ENCODE peak calls at places on chromosomes 4 and X, in eight cellular contexts. P is left kidney, W is tibial artery, E is mammary epithelial cell, T is progenitor cell of endocrine pancreas, B is brain microvascular endothelial cell, Q is NCI-H1930, D is transverse colon. N is an unnamed sample.

GRCh38 chr4:41222259-41222658 is 7.9 kb upstream of the APBB2 start:
- DNase-seq in P (peak; percentile 35), W (no peak), E (no peak), T (no peak), B (no peak), Q (no peak), D (no peak), N (no peak)

GRCh38 chr4:132297346-132297745 is 851.7 kb upstream of the PCDH10 start:
- DNase-seq in P (peak; percentile 41), W (no peak), E (no peak), T (no peak), B (no peak), Q (no peak), D (no peak), N (no peak)

GRCh38 chr4:139916041-139916440 is 237.9 kb downstream of the MAML3 start:
- DNase-seq in P (no peak), W (no peak), E (no peak), T (no peak), B (no peak), Q (no peak), D (no peak), N (no peak)

GRCh38 chr4:55635760-55636621 is at the start of gene NMU:
- DNase-seq in P (peak; percentile 78), W (peak; percentile 63), E (peak; percentile 52), T (peak; percentile 42), B (no peak), Q (peak; percentile 62), D (peak; percentile 54), N (peak; percentile 72)

GRCh38 chrX:56382278-56382677 is 150.1 kb downstream of the KLF8 start:
- DNase-seq in P (no peak), W (no peak), E (no peak), T (no peak), B (no peak), Q (no peak), D (no peak), N (no peak)

GRCh38 chr4:74266081-74266480 is 42.2 kb upstream of the EPGN start:
- DNase-seq in P (no peak), W (no peak), E (no peak), T (no peak), B (no peak), Q (no peak), D (no peak), N (no peak)

GRCh38 chr4:181870326-181870725 is 372.9 kb upstream of the TENM3 start:
- DNase-seq in P (no peak), W (no peak), E (peak; percentile 42), T (no peak), B (no peak), Q (no peak), D (no peak), N (no peak)

GRCh38 chrX:9955506-9955905 is 11.7 kb upstream of the CLDN34 start:
- DNase-seq in P (no peak), W (no peak), E (no peak), T (no peak), B (peak; percentile 23), Q (no peak), D (no peak), N (no peak)

GRCh38 chr4:173169178-173169427 is 492 bp downstream of the GALNT7 start:
- DNase-seq in P (no peak), W (no peak), E (no peak), T (no peak), B (no peak), Q (no peak), D (no peak), N (no peak)

GRCh38 chr4:73918058-73918457 is 48.9 kb downstream of the CXCL1 start:
- DNase-seq in P (peak; percentile 5), W (no peak), E (no peak), T (no peak), B (no peak), Q (no peak), D (no peak), N (no peak)

GRCh38 chr4:2615821-2616220 is 79.4 kb downstream of the FAM193A start:
- DNase-seq in P (no peak), W (no peak), E (no peak), T (no peak), B (no peak), Q (no peak), D (no peak), N (no peak)

GRCh38 chr4:8076023-8076422 is 82.6 kb downstream of the ABLIM2 start:
- DNase-seq in P (no peak), W (no peak), E (no peak), T (no peak), B (no peak), Q (no peak), D (no peak), N (no peak)

GRCh38 chr4:81465668-81466357 is 5.9 kb downstream of the RASGEF1B start:
- DNase-seq in P (no peak), W (no peak), E (no peak), T (no peak), B (no peak), Q (peak; percentile 68), D (no peak), N (no peak)

GRCh38 chr4:130524057-130524456 is 1428.1 kb downstream of the C4orf33 start:
- DNase-seq in P (no peak), W (no peak), E (no peak), T (no peak), B (no peak), Q (no peak), D (no peak), N (no peak)

GRCh38 chrX:79524642-79525041 is 157.5 kb upstream of the ITM2A start:
- DNase-seq in P (no peak), W (no peak), E (peak; percentile 3), T (no peak), B (no peak), Q (no peak), D (no peak), N (no peak)

GRCh38 chrX:136662104-136662503 is 14.1 kb downstream of the CD40LG start:
- DNase-seq in P (no peak), W (no peak), E (no peak), T (no peak), B (no peak), Q (no peak), D (no peak), N (no peak)

GRCh38 chrX:121000589-121000988 is 15.0 kb upstream of the CT47A1 start:
- DNase-seq in P (peak; percentile 0), W (no peak), E (peak; percentile 33), T (no peak), B (no peak), Q (no peak), D (no peak), N (no peak)

GRCh38 chr4:35918491-35918977 is 325.8 kb downstream of the ARAP2 start:
- DNase-seq in P (no peak), W (no peak), E (no peak), T (no peak), B (no peak), Q (no peak), D (no peak), N (no peak)

GRCh38 chr4:6859543-6859942 is 50.1 kb upstream of the TBC1D14 start:
- DNase-seq in P (no peak), W (no peak), E (no peak), T (no peak), B (no peak), Q (no peak), D (no peak), N (no peak)

GRCh38 chr4:577499-578450 is 1.7 kb upstream of the TMEM271 start:
- DNase-seq in P (peak; percentile 46), W (no peak), E (peak; percentile 39), T (no peak), B (no peak), Q (no peak), D (no peak), N (no peak)

GRCh38 chr4:3819210-3819919 is 53.2 kb downstream of the ADRA2C start:
- DNase-seq in P (no peak), W (no peak), E (no peak), T (no peak), B (no peak), Q (no peak), D (no peak), N (no peak)

GRCh38 chr4:104829761-104830160 is 316.9 kb upstream of the TET2 start:
- DNase-seq in P (no peak), W (no peak), E (no peak), T (no peak), B (no peak), Q (no peak), D (no peak), N (no peak)

GRCh38 chr4:7473096-7473495 is 38.4 kb upstream of the PSAPL1 start:
- DNase-seq in P (no peak), W (no peak), E (no peak), T (no peak), B (no peak), Q (no peak), D (no peak), N (no peak)

GRCh38 chr4:164613761-164614277 is 140.1 kb upstream of the SMIM31 start:
- DNase-seq in P (peak; percentile 4), W (no peak), E (peak; percentile 31), T (no peak), B (no peak), Q (no peak), D (no peak), N (no peak)

GRCh38 chr4:137226900-137227299 is 305.4 kb downstream of the PCDH18 start:
- DNase-seq in P (peak; percentile 35), W (no peak), E (peak; percentile 11), T (no peak), B (no peak), Q (no peak), D (no peak), N (no peak)

GRCh38 chrX:123525131-123525725 is 207.6 kb downstream of the THOC2 start:
- DNase-seq in P (no peak), W (no peak), E (peak; percentile 8), T (no peak), B (peak; percentile 3), Q (no peak), D (no peak), N (no peak)

GRCh38 chr4:145887241-145887964 is 51.2 kb downstream of the ZNF827 start:
- DNase-seq in P (peak; percentile 34), W (no peak), E (no peak), T (no peak), B (peak; percentile 6), Q (no peak), D (no peak), N (no peak)

GRCh38 chr4:54063224-54063623 is 1.2 kb downstream of the CHIC2 start:
- DNase-seq in P (peak; percentile 20), W (no peak), E (peak; percentile 59), T (no peak), B (no peak), Q (no peak), D (no peak), N (no peak)

GRCh38 chr4:47000406-47000805 is 7.0 kb upstream of the GABRA4 start:
- DNase-seq in P (no peak), W (no peak), E (no peak), T (no peak), B (no peak), Q (no peak), D (no peak), N (no peak)